ENCODE peak calls at places on chromosomes 4 and X, in nine cellular contexts. U is lower lobe of right lung, Z is mesothelial cell of epicardium, L is esophagus muscularis mucosa, P is lung, O is nephron progenitor cell, X is neural progenitor cell, Y is heart left ventricle, D is fibroblast of mammary gland. E is an unnamed sample.

GRCh38 chrX:2766921-2767320 is 15.1 kb downstream of the XG start:
- DNase-seq in U (no peak), Z (no peak), L (no peak), P (no peak), O (no peak), X (no peak), Y (no peak), D (peak; percentile 46), E (no peak)

GRCh38 chr4:99853993-99854392 is 37.4 kb downstream of the DAPP1 start:
- DNase-seq in U (no peak), Z (no peak), L (peak; percentile 5), P (no peak), O (no peak), X (peak; percentile 42), Y (no peak), D (no peak), E (no peak)

GRCh38 chr4:143337600-143338287 is 1.1 kb downstream of the GAB1 start:
- DNase-seq in U (no peak), Z (peak; percentile 43), L (no peak), P (peak; percentile 46), O (peak; percentile 29), X (peak; percentile 54), Y (peak; percentile 67), D (peak; percentile 60), E (peak; percentile 32)

GRCh38 chrX:10233173-10233572 is 76.4 kb downstream of the CLCN4 start:
- DNase-seq in U (no peak), Z (no peak), L (no peak), P (no peak), O (no peak), X (no peak), Y (no peak), D (peak; percentile 73), E (no peak)

GRCh38 chrX:77347572-77347971 is 99.6 kb upstream of the FGF16 start:
- DNase-seq in U (no peak), Z (no peak), L (no peak), P (no peak), O (no peak), X (peak; percentile 4), Y (no peak), D (no peak), E (no peak)

GRCh38 chrX:111869639-111870034 is 6.3 kb upstream of the TRPC5OS start:
- DNase-seq in U (no peak), Z (peak; percentile 49), L (no peak), P (peak; percentile 30), O (peak; percentile 50), X (peak; percentile 82), Y (peak; percentile 16), D (peak; percentile 43), E (no peak)

GRCh38 chr4:89879201-89879600 is 15.5 kb upstream of the MMRN1 start:
- DNase-seq in U (no peak), Z (no peak), L (no peak), P (no peak), O (no peak), X (peak; percentile 60), Y (no peak), D (no peak), E (no peak)

GRCh38 chr4:121380448-121381147 is at the start of gene QRFPR:
- DNase-seq in U (no peak), Z (peak; percentile 55), L (no peak), P (no peak), O (peak; percentile 60), X (peak; percentile 70), Y (peak; percentile 48), D (no peak), E (no peak)

GRCh38 chr4:136864580-136865185 is 667.6 kb downstream of the PCDH18 start:
- DNase-seq in U (no peak), Z (no peak), L (no peak), P (no peak), O (peak; percentile 46), X (peak; percentile 79), Y (no peak), D (peak; percentile 79), E (no peak)

GRCh38 chr4:76758290-76758882 is 139.6 kb downstream of the SOWAHB start:
- DNase-seq in U (no peak), Z (no peak), L (no peak), P (no peak), O (no peak), X (peak; percentile 51), Y (no peak), D (peak; percentile 88), E (no peak)

GRCh38 chr4:155899891-155900290 is 3.6 kb upstream of the TDO2 start:
- DNase-seq in U (no peak), Z (no peak), L (no peak), P (no peak), O (no peak), X (no peak), Y (no peak), D (no peak), E (no peak)

GRCh38 chr4:99665981-99666380 is 8.4 kb upstream of the C4orf54 start:
- DNase-seq in U (no peak), Z (no peak), L (no peak), P (no peak), O (no peak), X (no peak), Y (no peak), D (no peak), E (no peak)

GRCh38 chr4:10006604-10007435 is 14.5 kb downstream of the SLC2A9 start:
- DNase-seq in U (peak; percentile 71), Z (no peak), L (no peak), P (peak; percentile 76), O (no peak), X (no peak), Y (no peak), D (peak; percentile 35), E (no peak)

GRCh38 chr4:76977731-76978350 is 28.3 kb downstream of the SEPTIN11 start:
- DNase-seq in U (no peak), Z (no peak), L (no peak), P (no peak), O (no peak), X (no peak), Y (no peak), D (peak; percentile 83), E (no peak)

GRCh38 chr4:53722110-53722509 is 130.8 kb upstream of the LNX1 start:
- DNase-seq in U (no peak), Z (no peak), L (peak; percentile 50), P (no peak), O (no peak), X (no peak), Y (no peak), D (no peak), E (no peak)

GRCh38 chrX:19225906-19226305 is 103.6 kb upstream of the ADGRG2 start:
- DNase-seq in U (no peak), Z (no peak), L (no peak), P (no peak), O (no peak), X (peak; percentile 38), Y (no peak), D (peak; percentile 18), E (no peak)

GRCh38 chr4:9762823-9763475 is 18.5 kb upstream of the DRD5 start:
- DNase-seq in U (no peak), Z (peak; percentile 63), L (no peak), P (peak; percentile 56), O (peak; percentile 52), X (peak; percentile 88), Y (peak; percentile 56), D (peak; percentile 64), E (peak; percentile 58)

GRCh38 chrX:9737363-9737762 is 28.3 kb downstream of the GPR143 start:
- DNase-seq in U (no peak), Z (no peak), L (no peak), P (no peak), O (no peak), X (no peak), Y (no peak), D (no peak), E (no peak)

GRCh38 chr4:57191523-57192034 is 81.4 kb upstream of the IGFBP7 start:
- DNase-seq in U (no peak), Z (peak; percentile 48), L (no peak), P (no peak), O (peak; percentile 26), X (no peak), Y (no peak), D (no peak), E (no peak)

GRCh38 chrX:48487362-48487785 is 11.4 kb downstream of the FTSJ1 start:
- DNase-seq in U (no peak), Z (no peak), L (no peak), P (no peak), O (no peak), X (no peak), Y (no peak), D (peak; percentile 94), E (peak; percentile 17)

GRCh38 chrX:68599256-68600152 is 48.0 kb upstream of the STARD8 start:
- DNase-seq in U (no peak), Z (no peak), L (no peak), P (no peak), O (peak; percentile 7), X (no peak), Y (no peak), D (peak; percentile 7), E (no peak)
- TF ChIP-seq CTCF in U (peak; percentile 59), Z (peak; percentile 77), L (peak; percentile 51), P (peak; percentile 8), O (peak; percentile 47), X (peak; percentile 57), Y (peak; percentile 45), D (peak; percentile 73), E (peak; percentile 43)

GRCh38 chr4:25441519-25442117 is 64.6 kb downstream of the ANAPC4 start:
- DNase-seq in U (peak; percentile 63), Z (peak; percentile 66), L (no peak), P (peak; percentile 83), O (peak; percentile 64), X (peak; percentile 78), Y (peak; percentile 31), D (peak; percentile 58), E (peak; percentile 40)
- TF ChIP-seq CTCF in U (peak; percentile 62), Z (no peak), L (peak; percentile 41), P (peak; percentile 40), O (peak; percentile 61), X (peak; percentile 87), Y (peak; percentile 49), D (peak; percentile 72), E (peak; percentile 68)

DNA sequence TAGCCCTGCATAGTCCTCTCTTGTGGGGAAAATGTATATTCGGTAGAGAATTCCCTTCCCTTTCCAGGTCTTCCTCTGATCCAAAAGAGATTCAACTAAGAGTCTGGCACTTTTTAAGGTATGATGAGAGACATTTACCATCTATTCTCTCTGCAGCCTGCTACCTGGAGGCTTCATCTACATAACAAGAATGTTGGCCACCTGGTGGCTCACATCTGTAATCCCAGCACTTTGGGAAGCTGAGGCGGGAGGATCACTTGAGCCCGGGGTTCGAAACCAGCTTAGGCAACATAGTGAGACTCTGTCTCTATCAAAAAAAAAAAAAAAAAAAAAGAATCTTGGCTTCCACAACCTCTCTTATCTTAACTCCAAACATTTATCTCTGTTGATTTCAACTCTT is 40.4 kb upstream of the NOCT start:
- DNase-seq in U (no peak), Z (no peak), L (no peak), P (no peak), O (no peak), X (no peak), Y (no peak), D (no peak), E (no peak)
- TF ChIP-seq CTCF in U (no peak), Z (peak; percentile 28), L (no peak), P (no peak), O (peak; percentile 9), X (no peak), Y (no peak), D (no peak), E (no peak)

GRCh38 chrX:73447311-73447794 is 500 bp downstream of the CDX4 start:
- DNase-seq in U (no peak), Z (no peak), L (no peak), P (no peak), O (no peak), X (peak; percentile 61), Y (no peak), D (no peak), E (no peak)
- TF ChIP-seq CTCF in U (no peak), Z (no peak), L (no peak), P (no peak), O (no peak), X (no peak), Y (no peak), D (no peak), E (no peak)

E was measured in dorsolateral prefrontal cortex.